ENCODE peak calls at places on chromosomes 7 and 10, in ten cellular contexts. One of them, this sample, is unnamed.

GRCh38 chr10:88254091-88254490 is 329.0 kb downstream of the RNLS start:
- DNase-seq in CD8-positive, alpha-beta T cell: no peak
- DNase-seq in adrenal gland: peak; percentile 65
- DNase-seq in BE2C: peak; percentile 36
- DNase-seq in AG10803: peak; percentile 63
- DNase-seq in dorsolateral prefrontal cortex: no peak
- DNase-seq in heart left ventricle: no peak
- DNase-seq in GM10248: no peak
- DNase-seq in H9: no peak
- DNase-seq in fibroblast of the aortic adventitia: peak; percentile 76
- DNase-seq in this sample: no peak

GRCh38 chr10:14502451-14502850 is 171.7 kb upstream of the FRMD4A start:
- DNase-seq in CD8-positive, alpha-beta T cell: no peak
- DNase-seq in adrenal gland: no peak
- DNase-seq in BE2C: no peak
- DNase-seq in AG10803: peak; percentile 4
- DNase-seq in dorsolateral prefrontal cortex: no peak
- DNase-seq in heart left ventricle: no peak
- DNase-seq in GM10248: no peak
- DNase-seq in H9: no peak
- DNase-seq in fibroblast of the aortic adventitia: no peak
- DNase-seq in this sample: no peak

GRCh38 chr10:113479346-113480080 is 73.3 kb upstream of the HABP2 start:
- DNase-seq in CD8-positive, alpha-beta T cell: no peak
- DNase-seq in adrenal gland: no peak
- DNase-seq in BE2C: no peak
- DNase-seq in AG10803: no peak
- DNase-seq in dorsolateral prefrontal cortex: no peak
- DNase-seq in heart left ventricle: no peak
- DNase-seq in GM10248: no peak
- DNase-seq in H9: no peak
- DNase-seq in fibroblast of the aortic adventitia: no peak
- DNase-seq in this sample: no peak

GRCh38 chr7:29019896-29020295 is 61.8 kb upstream of the TRIL start:
- DNase-seq in CD8-positive, alpha-beta T cell: no peak
- DNase-seq in adrenal gland: no peak
- DNase-seq in BE2C: no peak
- DNase-seq in AG10803: no peak
- DNase-seq in dorsolateral prefrontal cortex: peak; percentile 52
- DNase-seq in heart left ventricle: no peak
- DNase-seq in GM10248: no peak
- DNase-seq in H9: no peak
- DNase-seq in fibroblast of the aortic adventitia: no peak
- DNase-seq in this sample: peak; percentile 17

GRCh38 chr10:99682032-99682431 is 22.7 kb downstream of the ENTPD7 start:
- DNase-seq in CD8-positive, alpha-beta T cell: no peak
- DNase-seq in adrenal gland: no peak
- DNase-seq in BE2C: no peak
- DNase-seq in AG10803: no peak
- DNase-seq in dorsolateral prefrontal cortex: no peak
- DNase-seq in heart left ventricle: no peak
- DNase-seq in GM10248: no peak
- DNase-seq in H9: no peak
- DNase-seq in fibroblast of the aortic adventitia: no peak
- DNase-seq in this sample: no peak

GRCh38 chr10:43166207-43166878 is 28.1 kb downstream of the CSGALNACT2 start:
- DNase-seq in CD8-positive, alpha-beta T cell: no peak
- DNase-seq in adrenal gland: no peak
- DNase-seq in BE2C: no peak
- DNase-seq in AG10803: no peak
- DNase-seq in dorsolateral prefrontal cortex: no peak
- DNase-seq in heart left ventricle: no peak
- DNase-seq in GM10248: no peak
- DNase-seq in H9: no peak
- DNase-seq in fibroblast of the aortic adventitia: no peak
- DNase-seq in this sample: no peak

GRCh38 chr10:65430979-65431378 is 1494.9 kb upstream of the LRRTM3 start:
- DNase-seq in CD8-positive, alpha-beta T cell: no peak
- DNase-seq in adrenal gland: no peak
- DNase-seq in BE2C: no peak
- DNase-seq in AG10803: no peak
- DNase-seq in dorsolateral prefrontal cortex: no peak
- DNase-seq in heart left ventricle: no peak
- DNase-seq in GM10248: no peak
- DNase-seq in H9: no peak
- DNase-seq in fibroblast of the aortic adventitia: no peak
- DNase-seq in this sample: no peak

GRCh38 chr10:78640981-78641646 is 427.7 kb upstream of the ZMIZ1 start:
- DNase-seq in CD8-positive, alpha-beta T cell: no peak
- DNase-seq in adrenal gland: no peak
- DNase-seq in BE2C: no peak
- DNase-seq in AG10803: no peak
- DNase-seq in dorsolateral prefrontal cortex: no peak
- DNase-seq in heart left ventricle: no peak
- DNase-seq in GM10248: no peak
- DNase-seq in H9: no peak
- DNase-seq in fibroblast of the aortic adventitia: peak; percentile 27
- DNase-seq in this sample: no peak

GRCh38 chr7:976901-977325 is 1.6 kb upstream of the COX19 start:
- DNase-seq in CD8-positive, alpha-beta T cell: no peak
- DNase-seq in adrenal gland: no peak
- DNase-seq in BE2C: no peak
- DNase-seq in AG10803: no peak
- DNase-seq in dorsolateral prefrontal cortex: no peak
- DNase-seq in heart left ventricle: peak; percentile 35
- DNase-seq in GM10248: no peak
- DNase-seq in H9: no peak
- DNase-seq in fibroblast of the aortic adventitia: no peak
- DNase-seq in this sample: no peak

GRCh38 chr7:974172-974571 is 1.2 kb downstream of the COX19 start:
- DNase-seq in CD8-positive, alpha-beta T cell: no peak
- DNase-seq in adrenal gland: no peak
- DNase-seq in BE2C: no peak
- DNase-seq in AG10803: peak; percentile 31
- DNase-seq in dorsolateral prefrontal cortex: no peak
- DNase-seq in heart left ventricle: no peak
- DNase-seq in GM10248: no peak
- DNase-seq in H9: no peak
- DNase-seq in fibroblast of the aortic adventitia: no peak
- DNase-seq in this sample: no peak

GRCh38 chr7:975702-976473 is 539 bp upstream of the COX19 start:
- DNase-seq in CD8-positive, alpha-beta T cell: no peak
- DNase-seq in adrenal gland: no peak
- DNase-seq in BE2C: no peak
- DNase-seq in AG10803: no peak
- DNase-seq in dorsolateral prefrontal cortex: no peak
- DNase-seq in heart left ventricle: peak; percentile 64
- DNase-seq in GM10248: no peak
- DNase-seq in H9: no peak
- DNase-seq in fibroblast of the aortic adventitia: no peak
- DNase-seq in this sample: no peak

GRCh38 chr7:973312-973711 is 2.0 kb downstream of the COX19 start:
- DNase-seq in CD8-positive, alpha-beta T cell: no peak
- DNase-seq in adrenal gland: no peak
- DNase-seq in BE2C: no peak
- DNase-seq in AG10803: no peak
- DNase-seq in dorsolateral prefrontal cortex: no peak
- DNase-seq in heart left ventricle: no peak
- DNase-seq in GM10248: no peak
- DNase-seq in H9: no peak
- DNase-seq in fibroblast of the aortic adventitia: no peak
- DNase-seq in this sample: no peak

GRCh38 chr7:974820-975681 is at the start of gene COX19:
- DNase-seq in CD8-positive, alpha-beta T cell: peak; percentile 83
- DNase-seq in adrenal gland: peak; percentile 91
- DNase-seq in BE2C: peak; percentile 96
- DNase-seq in AG10803: peak; percentile 90
- DNase-seq in dorsolateral prefrontal cortex: peak; percentile 95
- DNase-seq in heart left ventricle: peak; percentile 95
- DNase-seq in GM10248: peak; percentile 94
- DNase-seq in H9: peak; percentile 91
- DNase-seq in fibroblast of the aortic adventitia: peak; percentile 87
- DNase-seq in this sample: peak; percentile 93
- TF ChIP-seq CTCF in CD8-positive, alpha-beta T cell: no peak
- TF ChIP-seq CTCF in adrenal gland: no peak
- TF ChIP-seq CTCF in BE2C: no peak
- TF ChIP-seq CTCF in AG10803: no peak
- TF ChIP-seq CTCF in dorsolateral prefrontal cortex: no peak
- TF ChIP-seq CTCF in heart left ventricle: no peak
- TF ChIP-seq CTCF in GM10248: no peak
- TF ChIP-seq CTCF in H9: no peak
- TF ChIP-seq CTCF in fibroblast of the aortic adventitia: no peak
- TF ChIP-seq CTCF in this sample: no peak

GRCh38 chr10:4396401-4397283 is 429.4 kb upstream of the AKR1E2 start:
- DNase-seq in CD8-positive, alpha-beta T cell: no peak
- DNase-seq in adrenal gland: no peak
- DNase-seq in BE2C: no peak
- DNase-seq in AG10803: no peak
- DNase-seq in dorsolateral prefrontal cortex: no peak
- DNase-seq in heart left ventricle: no peak
- DNase-seq in GM10248: no peak
- DNase-seq in H9: no peak
- DNase-seq in fibroblast of the aortic adventitia: no peak
- DNase-seq in this sample: no peak

GRCh38 chr10:4390219-4390618 is 435.8 kb upstream of the AKR1E2 start:
- DNase-seq in CD8-positive, alpha-beta T cell: no peak
- DNase-seq in adrenal gland: no peak
- DNase-seq in BE2C: no peak
- DNase-seq in AG10803: peak; percentile 3
- DNase-seq in dorsolateral prefrontal cortex: no peak
- DNase-seq in heart left ventricle: no peak
- DNase-seq in GM10248: no peak
- DNase-seq in H9: no peak
- DNase-seq in fibroblast of the aortic adventitia: peak; percentile 22
- DNase-seq in this sample: no peak

GRCh38 chr10:4397337-4397736 is 428.7 kb upstream of the AKR1E2 start:
- DNase-seq in CD8-positive, alpha-beta T cell: no peak
- DNase-seq in adrenal gland: no peak
- DNase-seq in BE2C: no peak
- DNase-seq in AG10803: no peak
- DNase-seq in dorsolateral prefrontal cortex: no peak
- DNase-seq in heart left ventricle: no peak
- DNase-seq in GM10248: no peak
- DNase-seq in H9: no peak
- DNase-seq in fibroblast of the aortic adventitia: no peak
- DNase-seq in this sample: no peak

GRCh38 chr10:4395731-4396130 is 430.3 kb upstream of the AKR1E2 start:
- DNase-seq in CD8-positive, alpha-beta T cell: no peak
- DNase-seq in adrenal gland: no peak
- DNase-seq in BE2C: no peak
- DNase-seq in AG10803: no peak
- DNase-seq in dorsolateral prefrontal cortex: no peak
- DNase-seq in heart left ventricle: no peak
- DNase-seq in GM10248: no peak
- DNase-seq in H9: no peak
- DNase-seq in fibroblast of the aortic adventitia: no peak
- DNase-seq in this sample: no peak

GRCh38 chr10:4391683-4392082 is 434.3 kb upstream of the AKR1E2 start:
- DNase-seq in CD8-positive, alpha-beta T cell: no peak
- DNase-seq in adrenal gland: no peak
- DNase-seq in BE2C: no peak
- DNase-seq in AG10803: peak; percentile 21
- DNase-seq in dorsolateral prefrontal cortex: no peak
- DNase-seq in heart left ventricle: no peak
- DNase-seq in GM10248: no peak
- DNase-seq in H9: no peak
- DNase-seq in fibroblast of the aortic adventitia: no peak
- DNase-seq in this sample: no peak
- TF ChIP-seq CTCF in CD8-positive, alpha-beta T cell: no peak
- TF ChIP-seq CTCF in adrenal gland: no peak
- TF ChIP-seq CTCF in BE2C: no peak
- TF ChIP-seq CTCF in AG10803: no peak
- TF ChIP-seq CTCF in dorsolateral prefrontal cortex: no peak
- TF ChIP-seq CTCF in heart left ventricle: no peak
- TF ChIP-seq CTCF in GM10248: no peak
- TF ChIP-seq CTCF in H9: no peak
- TF ChIP-seq CTCF in fibroblast of the aortic adventitia: no peak
- TF ChIP-seq CTCF in this sample: no peak

GRCh38 chr7:22821702-22822485 is 755 bp downstream of the TOMM7 start:
- DNase-seq in CD8-positive, alpha-beta T cell: no peak
- DNase-seq in adrenal gland: peak; percentile 25
- DNase-seq in BE2C: no peak
- DNase-seq in AG10803: peak; percentile 38
- DNase-seq in dorsolateral prefrontal cortex: no peak
- DNase-seq in heart left ventricle: no peak
- DNase-seq in GM10248: no peak
- DNase-seq in H9: no peak
- DNase-seq in fibroblast of the aortic adventitia: peak; percentile 39
- DNase-seq in this sample: no peak

GRCh38 chr7:22824760-22825159 is 2.1 kb upstream of the TOMM7 start:
- DNase-seq in CD8-positive, alpha-beta T cell: no peak
- DNase-seq in adrenal gland: no peak
- DNase-seq in BE2C: no peak
- DNase-seq in AG10803: no peak
- DNase-seq in dorsolateral prefrontal cortex: no peak
- DNase-seq in heart left ventricle: no peak
- DNase-seq in GM10248: no peak
- DNase-seq in H9: no peak
- DNase-seq in fibroblast of the aortic adventitia: no peak
- DNase-seq in this sample: no peak

GRCh38 chr7:22819476-22819875 is 3.2 kb downstream of the TOMM7 start:
- DNase-seq in CD8-positive, alpha-beta T cell: no peak
- DNase-seq in adrenal gland: no peak
- DNase-seq in BE2C: no peak
- DNase-seq in AG10803: no peak
- DNase-seq in dorsolateral prefrontal cortex: no peak
- DNase-seq in heart left ventricle: no peak
- DNase-seq in GM10248: no peak
- DNase-seq in H9: no peak
- DNase-seq in fibroblast of the aortic adventitia: no peak
- DNase-seq in this sample: no peak

GRCh38 chr7:22823142-22823497 is 471 bp upstream of the TOMM7 start:
- DNase-seq in CD8-positive, alpha-beta T cell: no peak
- DNase-seq in adrenal gland: no peak
- DNase-seq in BE2C: no peak
- DNase-seq in AG10803: no peak
- DNase-seq in dorsolateral prefrontal cortex: no peak
- DNase-seq in heart left ventricle: no peak
- DNase-seq in GM10248: no peak
- DNase-seq in H9: no peak
- DNase-seq in fibroblast of the aortic adventitia: no peak
- DNase-seq in this sample: no peak

DNA sequence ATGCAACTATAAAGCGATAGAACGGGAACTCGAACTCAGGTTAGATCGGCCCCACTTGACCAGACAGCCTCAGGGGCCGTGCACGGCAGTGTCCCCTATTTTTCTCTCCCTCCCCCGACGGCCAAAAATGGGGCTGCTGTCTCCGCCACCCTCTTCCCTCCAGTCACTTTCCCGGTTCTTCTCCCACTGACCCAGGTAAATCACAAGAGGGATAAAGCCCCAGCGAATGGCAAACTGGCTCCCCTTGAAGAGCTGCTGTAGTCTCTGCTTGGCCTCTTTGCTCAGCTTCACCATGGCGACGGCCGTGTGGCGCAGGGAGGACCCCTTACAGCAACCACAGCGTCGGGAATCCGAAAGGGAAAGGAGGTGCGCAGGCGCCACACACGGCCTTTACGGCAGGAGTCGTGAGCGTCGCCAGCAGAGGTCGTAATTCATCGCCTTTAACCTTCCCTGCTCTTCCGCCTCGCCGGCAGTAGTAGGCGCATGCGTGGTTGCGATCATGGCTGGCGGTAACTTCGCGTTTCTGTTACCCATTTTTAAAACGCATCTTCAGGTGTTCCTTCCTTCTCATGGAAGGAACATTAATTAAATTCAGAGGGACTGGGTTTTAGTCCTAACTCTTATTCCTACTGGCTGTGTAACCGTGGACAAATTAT is at the start of gene TOMM7:
- DNase-seq in CD8-positive, alpha-beta T cell: peak; percentile 72
- DNase-seq in adrenal gland: peak; percentile 91
- DNase-seq in BE2C: peak; percentile 93
- DNase-seq in AG10803: peak; percentile 98
- DNase-seq in dorsolateral prefrontal cortex: peak; percentile 90
- DNase-seq in heart left ventricle: peak; percentile 94
- DNase-seq in GM10248: peak; percentile 96
- DNase-seq in H9: peak; percentile 96
- DNase-seq in fibroblast of the aortic adventitia: peak; percentile 98
- DNase-seq in this sample: peak; percentile 89
- TF ChIP-seq CTCF in CD8-positive, alpha-beta T cell: no peak
- TF ChIP-seq CTCF in adrenal gland: peak; percentile 33
- TF ChIP-seq CTCF in BE2C: peak; percentile 29
- TF ChIP-seq CTCF in AG10803: peak; percentile 17
- TF ChIP-seq CTCF in dorsolateral prefrontal cortex: peak; percentile 90
- TF ChIP-seq CTCF in heart left ventricle: peak; percentile 44
- TF ChIP-seq CTCF in GM10248: peak; percentile 50
- TF ChIP-seq CTCF in H9: no peak
- TF ChIP-seq CTCF in fibroblast of the aortic adventitia: no peak
- TF ChIP-seq CTCF in this sample: peak; percentile 64

DNA sequence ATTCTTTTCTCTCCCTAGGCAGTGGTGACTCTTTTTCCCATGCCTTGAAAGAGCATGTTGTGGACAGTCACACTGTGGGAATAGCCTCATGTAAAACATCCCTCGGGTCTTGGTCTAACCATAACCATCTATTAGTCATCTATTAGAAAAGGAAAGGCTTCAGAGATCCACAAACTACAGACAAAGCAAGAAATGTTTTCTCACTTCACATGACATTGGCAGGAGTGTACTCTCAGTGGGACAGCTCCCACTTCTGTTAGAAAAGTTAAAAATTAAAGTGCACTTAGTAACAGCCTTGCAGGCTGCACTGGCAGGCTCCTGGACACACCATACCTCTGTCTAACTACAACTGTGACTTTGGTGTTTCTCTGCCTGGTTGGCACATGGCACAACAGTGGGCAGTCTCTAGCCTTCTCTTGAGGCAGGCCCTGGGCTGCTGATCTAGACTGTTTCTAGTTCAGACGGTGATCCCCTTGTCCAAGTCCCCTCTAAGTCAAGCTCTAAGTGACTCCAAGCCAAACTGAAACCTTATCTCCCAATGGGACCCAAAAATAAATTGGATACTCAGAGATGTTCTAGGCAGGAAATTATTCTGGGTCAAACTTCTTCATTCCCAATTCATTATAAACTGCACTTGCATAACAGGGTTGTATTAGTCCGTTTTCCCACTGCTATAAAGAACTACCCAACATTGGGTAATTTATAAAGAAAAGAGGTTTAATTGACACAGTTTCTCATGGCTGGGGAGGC is 57.9 kb upstream of the ITGB1 start:
- DNase-seq in CD8-positive, alpha-beta T cell: no peak
- DNase-seq in adrenal gland: no peak
- DNase-seq in BE2C: no peak
- DNase-seq in AG10803: peak; percentile 85
- DNase-seq in dorsolateral prefrontal cortex: no peak
- DNase-seq in heart left ventricle: no peak
- DNase-seq in GM10248: no peak
- DNase-seq in H9: no peak
- DNase-seq in fibroblast of the aortic adventitia: peak; percentile 41
- DNase-seq in this sample: no peak
- TF ChIP-seq CTCF in CD8-positive, alpha-beta T cell: no peak
- TF ChIP-seq CTCF in adrenal gland: no peak
- TF ChIP-seq CTCF in BE2C: no peak
- TF ChIP-seq CTCF in AG10803: no peak
- TF ChIP-seq CTCF in dorsolateral prefrontal cortex: no peak
- TF ChIP-seq CTCF in heart left ventricle: no peak
- TF ChIP-seq CTCF in GM10248: no peak
- TF ChIP-seq CTCF in H9: no peak
- TF ChIP-seq CTCF in fibroblast of the aortic adventitia: no peak
- TF ChIP-seq CTCF in this sample: no peak

This sample was measured in glutamatergic neuron.